ENCODE peak calls at places on chromosomes 16 and 17, in four cellular contexts. M is right atrium auricular region, H is left ventricle myocardium inferior, E is BE2C. L is an unnamed sample.

GRCh38 chr16:28491080-28491969 is 549 bp downstream of the CLN3 start:
- DNase-seq in M (no peak), H (peak; percentile 38), E (peak; percentile 33), L (peak; percentile 52)

GRCh38 chr17:574061-574460 is 140.6 kb downstream of the VPS53 start:
- DNase-seq in M (no peak), H (peak; percentile 44), E (no peak), L (no peak)

GRCh38 chr16:74825016-74825415 is 50.4 kb upstream of the FA2H start:
- DNase-seq in M (no peak), H (no peak), E (no peak), L (no peak)

GRCh38 chr16:80824623-80825364 is 20.4 kb upstream of the CDYL2 start:
- DNase-seq in M (no peak), H (no peak), E (peak; percentile 9), L (peak; percentile 56)

GRCh38 chr16:49563666-49564065 is 190.1 kb downstream of the C16orf78 start:
- DNase-seq in M (no peak), H (no peak), E (no peak), L (peak; percentile 24)

GRCh38 chr17:40315206-40315605 is 6.2 kb downstream of the RARA start:
- DNase-seq in M (no peak), H (no peak), E (no peak), L (no peak)

GRCh38 chr17:66518677-66519076 is 216.3 kb downstream of the PRKCA start:
- DNase-seq in M (no peak), H (no peak), E (no peak), L (peak; percentile 23)

GRCh38 chr17:28940675-28941074 is 10.6 kb downstream of the PHF12 start:
- DNase-seq in M (no peak), H (peak; percentile 42), E (no peak), L (no peak)

GRCh38 chr17:31515226-31515759 is 123.8 kb downstream of the RAB11FIP4 start:
- DNase-seq in M (no peak), H (no peak), E (no peak), L (no peak)

GRCh38 chr17:73420897-73421296 is 109.1 kb upstream of the CDC42EP4 start:
- DNase-seq in M (no peak), H (no peak), E (no peak), L (peak; percentile 23)

GRCh38 chr17:83009414-83010322 is 69.7 kb upstream of the METRNL start:
- DNase-seq in M (no peak), H (no peak), E (no peak), L (no peak)

GRCh38 chr17:17809527-17810373 is 27.0 kb downstream of the SREBF1 start:
- DNase-seq in M (no peak), H (peak; percentile 66), E (peak; percentile 66), L (peak; percentile 79)

GRCh38 chr17:73064084-73064938 is 28.2 kb downstream of the SLC39A11 start:
- DNase-seq in M (no peak), H (no peak), E (peak; percentile 65), L (no peak)

GRCh38 chr16:69859105-69859969 is 91.8 kb upstream of the CLEC18A start:
- DNase-seq in M (no peak), H (peak; percentile 40), E (no peak), L (peak; percentile 47)

GRCh38 chr17:36755586-36755985 is 154.2 kb downstream of the MRM1 start:
- DNase-seq in M (no peak), H (no peak), E (peak; percentile 66), L (peak; percentile 12)

GRCh38 chr17:63911657-63912100 is 621 bp upstream of the CSHL1 start:
- DNase-seq in M (no peak), H (no peak), E (peak; percentile 61), L (peak; percentile 48)

GRCh38 chr16:11224894-11225676 is 30.9 kb downstream of the SOCS1 start:
- DNase-seq in M (no peak), H (peak; percentile 26), E (no peak), L (no peak)

GRCh38 chr17:17325228-17325627 is 22.1 kb downstream of the NT5M start:
- DNase-seq in M (no peak), H (no peak), E (peak; percentile 34), L (no peak)

GRCh38 chr17:69415431-69415830 is 934 bp downstream of the MAP2K6 start:
- DNase-seq in M (no peak), H (no peak), E (no peak), L (no peak)

GRCh38 chr17:19780846-19781245 is 32.7 kb upstream of the ALDH3A1 start:
- DNase-seq in M (no peak), H (no peak), E (no peak), L (no peak)

GRCh38 chr16:354286-354881 is 1.9 kb upstream of the AXIN1 start:
- DNase-seq in M (no peak), H (no peak), E (no peak), L (no peak)

GRCh38 chr17:80345841-80346497 is 69.0 kb upstream of the ENDOV start:
- DNase-seq in M (no peak), H (no peak), E (no peak), L (no peak)

GRCh38 chr17:43720311-43721060 is 38.1 kb downstream of the SOST start:
- DNase-seq in M (peak; percentile 78), H (peak; percentile 86), E (peak; percentile 51), L (peak; percentile 81)

GRCh38 chr16:20941635-20941926 is 41.0 kb downstream of the LYRM1 start:
- DNase-seq in M (no peak), H (no peak), E (no peak), L (no peak)

GRCh38 chr16:50268352-50268751 is 2.0 kb downstream of the ADCY7 start:
- DNase-seq in M (no peak), H (no peak), E (no peak), L (no peak)

GRCh38 chr17:14211246-14211645 is 25.4 kb downstream of the CDRT15 start:
- DNase-seq in M (no peak), H (no peak), E (no peak), L (no peak)

GRCh38 chr16:50502616-50503000 is 45.6 kb upstream of the NKD1 start:
- DNase-seq in M (peak; percentile 50), H (no peak), E (no peak), L (no peak)

GRCh38 chr16:10465821-10466220 is 80.0 kb downstream of the ATF7IP2 start:
- DNase-seq in M (no peak), H (no peak), E (no peak), L (no peak)

GRCh38 chr16:27344707-27345106 is 30.9 kb downstream of the IL4R start:
- DNase-seq in M (no peak), H (no peak), E (no peak), L (no peak)

GRCh38 chr16:85120006-85120340 is 7.7 kb upstream of the CIBAR2 start:
- DNase-seq in M (no peak), H (no peak), E (no peak), L (no peak)

GRCh38 chr16:4376126-4376819 is 4.6 kb downstream of the VASN start:
- DNase-seq in M (peak; percentile 92), H (peak; percentile 91), E (peak; percentile 71), L (no peak)
- H3K4me1 ChIP-seq in M (peaks cover 84% of the 10 kb centered on the region), H (peaks cover 92% of the 10 kb centered on the region), E (peaks cover 36% of the 10 kb centered on the region), L (peaks cover 50% of the 10 kb centered on the region)

DNA sequence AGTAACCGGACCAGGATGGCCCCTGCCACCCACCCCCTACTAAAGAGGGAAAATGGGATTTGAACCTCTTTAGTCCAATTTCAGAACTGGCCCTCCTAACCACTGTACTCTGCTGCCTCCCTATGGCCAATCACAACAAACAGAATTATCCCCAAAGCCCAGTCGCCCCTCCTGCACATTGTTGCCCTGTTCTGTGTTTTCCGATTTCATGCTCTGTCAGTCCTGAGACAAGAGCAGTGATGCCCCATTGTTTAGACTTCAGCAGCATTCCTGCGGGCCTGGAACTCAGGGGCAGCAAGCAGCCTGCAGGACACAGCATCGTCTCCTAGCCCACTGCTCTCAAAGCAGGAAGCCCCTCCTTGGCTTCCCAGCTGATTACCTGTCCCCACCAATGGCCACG is 20.5 kb upstream of the KLHL11 start:
- DNase-seq in M (no peak), H (no peak), E (peak; percentile 36), L (no peak)
- TF ChIP-seq CTCF in M (peak; percentile 38), H (peak; percentile 37), E (peak; percentile 58), L (peak; percentile 11)

GRCh38 chr17:22142091-22142490 is 449.8 kb downstream of the KCNJ18 start:
- DNase-seq in M (no peak), H (no peak), E (no peak), L (no peak)

GRCh38 chr17:22145605-22146178 is 453.4 kb downstream of the KCNJ18 start:
- DNase-seq in M (no peak), H (no peak), E (no peak), L (no peak)
- H3K9me3 ChIP-seq in M (no peaks in the 10 kb centered on the region), H (no peaks in the 10 kb centered on the region), E (no peaks in the 10 kb centered on the region), L (peaks cover 3% of the 10 kb centered on the region)

GRCh38 chr17:76957600-76958464 is 89.6 kb downstream of the MGAT5B start:
- DNase-seq in M (no peak), H (no peak), E (no peak), L (peak; percentile 22)

GRCh38 chr17:76956846-76957540 is 88.8 kb downstream of the MGAT5B start:
- DNase-seq in M (no peak), H (no peak), E (no peak), L (no peak)

GRCh38 chr17:76955191-76955590 is 87.0 kb downstream of the MGAT5B start:
- DNase-seq in M (no peak), H (no peak), E (no peak), L (no peak)

GRCh38 chr17:76961869-76962268 is 93.7 kb downstream of the MGAT5B start:
- DNase-seq in M (no peak), H (no peak), E (no peak), L (no peak)

GRCh38 chr17:76958974-76959373 is 90.8 kb downstream of the MGAT5B start:
- DNase-seq in M (no peak), H (no peak), E (no peak), L (no peak)
- H3K4me1 ChIP-seq in M (no peaks in the 10 kb centered on the region), H (peaks cover 9% of the 10 kb centered on the region), E (no peaks in the 10 kb centered on the region), L (peaks cover 7% of the 10 kb centered on the region)

GRCh38 chr17:75927286-75927922 is 13.4 kb downstream of the FBF1 start:
- DNase-seq in M (no peak), H (no peak), E (peak; percentile 46), L (peak; percentile 57)
- TF ChIP-seq CTCF in M (peak; percentile 36), H (peak; percentile 43), E (peak; percentile 37), L (peak; percentile 16)

DNA sequence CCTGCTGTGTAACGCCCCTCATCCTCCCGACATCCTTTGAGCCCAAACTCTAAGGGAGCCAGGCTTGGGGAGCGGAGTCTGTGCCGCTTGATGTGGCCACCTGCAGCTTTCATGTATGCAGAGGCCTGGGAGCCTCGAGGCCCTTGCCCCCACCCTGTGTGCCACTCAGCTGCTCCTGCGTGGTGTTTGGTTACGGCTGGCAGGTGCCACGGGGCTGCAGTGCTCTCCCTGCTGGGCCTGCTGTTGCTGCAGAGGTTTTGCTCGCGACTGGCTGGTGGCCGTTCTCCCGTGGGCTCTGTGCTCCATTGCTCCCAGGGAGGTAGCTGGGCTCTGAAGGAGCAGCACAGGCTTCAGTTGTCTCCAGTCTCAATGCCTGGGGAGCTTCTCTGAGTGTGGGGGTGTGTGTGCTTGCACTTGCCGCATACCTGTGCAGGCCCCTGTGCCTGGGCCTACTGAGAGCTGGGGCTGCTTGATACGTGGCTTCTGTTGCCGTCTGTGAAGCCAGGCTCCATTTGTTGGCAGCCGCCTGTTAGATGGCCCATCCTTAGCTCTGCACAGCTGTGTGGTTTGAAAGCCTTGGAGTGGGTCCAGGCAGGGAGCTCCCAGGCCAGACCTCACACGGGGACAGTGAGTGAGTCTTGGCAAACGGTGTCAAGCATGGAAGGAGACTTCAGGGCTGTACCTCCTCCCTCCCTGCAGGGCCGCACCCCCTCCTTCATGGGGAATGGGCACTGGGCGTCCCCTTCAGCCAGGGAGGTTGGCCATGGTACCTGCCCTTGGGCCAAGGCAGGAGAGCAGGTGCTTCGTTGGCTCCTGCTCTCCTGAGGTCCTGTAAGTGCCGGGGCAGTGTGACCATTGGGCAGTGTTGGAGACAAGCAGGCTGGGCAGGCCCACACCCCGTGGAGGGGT is 47.2 kb downstream of the PDPK1 start:
- DNase-seq in M (no peak), H (peak; percentile 64), E (no peak), L (peak; percentile 20)
- H3K9me3 ChIP-seq in M (no peaks in the 10 kb centered on the region), H (no peaks in the 10 kb centered on the region), E (no peaks in the 10 kb centered on the region), L (no peaks in the 10 kb centered on the region)